ENCODE peak calls at places on chromosomes 13 and 19, in nine cellular contexts. One of them, this sample, is unnamed.

GRCh38 chr19:55197531-55197930 is 11.8 kb downstream of the PTPRH start:
- DNase-seq in NCI-H748 treated with DMSO at 0.1 percent for 48 hours: no peak
- DNase-seq in substantia nigra: no peak
- DNase-seq in COR-L47: no peak
- DNase-seq in activated gamma-delta T cell: no peak
- DNase-seq in DMS53: peak; percentile 49
- DNase-seq in iPS-NIHi11: no peak
- DNase-seq in C1 segment of cervical spinal cord: no peak
- DNase-seq in fibroblast of lung: no peak
- DNase-seq in this sample: no peak

GRCh38 chr13:73665279-73665678 is 468.9 kb downstream of the KLF12 start:
- DNase-seq in NCI-H748 treated with DMSO at 0.1 percent for 48 hours: no peak
- DNase-seq in substantia nigra: no peak
- DNase-seq in DMS53: no peak
- DNase-seq in iPS-NIHi11: no peak
- DNase-seq in COR-L47: no peak
- DNase-seq in C1 segment of cervical spinal cord: no peak
- DNase-seq in activated gamma-delta T cell: no peak
- DNase-seq in fibroblast of lung: no peak
- DNase-seq in this sample: peak; percentile 86

GRCh38 chr13:113557013-113557412 is 27.5 kb upstream of the TFDP1 start:
- DNase-seq in activated gamma-delta T cell: no peak
- DNase-seq in NCI-H748 treated with DMSO at 0.1 percent for 48 hours: no peak
- DNase-seq in iPS-NIHi11: no peak
- DNase-seq in COR-L47: no peak
- DNase-seq in C1 segment of cervical spinal cord: no peak
- DNase-seq in fibroblast of lung: no peak
- DNase-seq in DMS53: no peak
- DNase-seq in substantia nigra: no peak
- DNase-seq in this sample: no peak

GRCh38 chr13:21031594-21031993 is 29.8 kb downstream of the LATS2 start:
- DNase-seq in NCI-H748 treated with DMSO at 0.1 percent for 48 hours: no peak
- DNase-seq in fibroblast of lung: no peak
- DNase-seq in activated gamma-delta T cell: no peak
- DNase-seq in substantia nigra: no peak
- DNase-seq in DMS53: no peak
- DNase-seq in C1 segment of cervical spinal cord: no peak
- DNase-seq in iPS-NIHi11: no peak
- DNase-seq in COR-L47: no peak
- DNase-seq in this sample: no peak

GRCh38 chr19:28498404-28498976 is 714.5 kb downstream of the UQCRFS1 start:
- DNase-seq in substantia nigra: no peak
- DNase-seq in activated gamma-delta T cell: no peak
- DNase-seq in DMS53: no peak
- DNase-seq in iPS-NIHi11: no peak
- DNase-seq in NCI-H748 treated with DMSO at 0.1 percent for 48 hours: no peak
- DNase-seq in fibroblast of lung: peak; percentile 62
- DNase-seq in COR-L47: no peak
- DNase-seq in C1 segment of cervical spinal cord: no peak
- DNase-seq in this sample: no peak

GRCh38 chr19:30222428-30222873 is 149.7 kb upstream of the ZNF536 start:
- DNase-seq in iPS-NIHi11: peak; percentile 87
- DNase-seq in C1 segment of cervical spinal cord: no peak
- DNase-seq in NCI-H748 treated with DMSO at 0.1 percent for 48 hours: no peak
- DNase-seq in COR-L47: no peak
- DNase-seq in DMS53: no peak
- DNase-seq in fibroblast of lung: no peak
- DNase-seq in substantia nigra: peak; percentile 11
- DNase-seq in activated gamma-delta T cell: no peak
- DNase-seq in this sample: no peak

GRCh38 chr19:49214701-49215100 is 57.1 kb downstream of the TRPM4 start:
- DNase-seq in DMS53: no peak
- DNase-seq in fibroblast of lung: no peak
- DNase-seq in iPS-NIHi11: no peak
- DNase-seq in substantia nigra: no peak
- DNase-seq in activated gamma-delta T cell: no peak
- DNase-seq in C1 segment of cervical spinal cord: no peak
- DNase-seq in COR-L47: no peak
- DNase-seq in NCI-H748 treated with DMSO at 0.1 percent for 48 hours: no peak
- DNase-seq in this sample: no peak

GRCh38 chr13:110443633-110444225 is 117.8 kb downstream of the RAB20 start:
- DNase-seq in iPS-NIHi11: no peak
- DNase-seq in COR-L47: no peak
- DNase-seq in C1 segment of cervical spinal cord: no peak
- DNase-seq in activated gamma-delta T cell: no peak
- DNase-seq in fibroblast of lung: no peak
- DNase-seq in NCI-H748 treated with DMSO at 0.1 percent for 48 hours: no peak
- DNase-seq in substantia nigra: no peak
- DNase-seq in DMS53: no peak
- DNase-seq in this sample: no peak

GRCh38 chr19:12796146-12797071 is 5.1 kb downstream of the JUNB start:
- DNase-seq in C1 segment of cervical spinal cord: peak; percentile 59
- DNase-seq in substantia nigra: peak; percentile 62
- DNase-seq in iPS-NIHi11: peak; percentile 64
- DNase-seq in COR-L47: peak; percentile 82
- DNase-seq in activated gamma-delta T cell: no peak
- DNase-seq in DMS53: peak; percentile 86
- DNase-seq in NCI-H748 treated with DMSO at 0.1 percent for 48 hours: peak; percentile 54
- DNase-seq in fibroblast of lung: peak; percentile 73
- DNase-seq in this sample: peak; percentile 93

GRCh38 chr19:16180611-16181010 is 4.6 kb upstream of the FAM32A start:
- DNase-seq in C1 segment of cervical spinal cord: no peak
- DNase-seq in iPS-NIHi11: no peak
- DNase-seq in DMS53: no peak
- DNase-seq in COR-L47: no peak
- DNase-seq in NCI-H748 treated with DMSO at 0.1 percent for 48 hours: no peak
- DNase-seq in activated gamma-delta T cell: no peak
- DNase-seq in substantia nigra: no peak
- DNase-seq in fibroblast of lung: peak; percentile 84
- DNase-seq in this sample: no peak

GRCh38 chr19:57171551-57172081 is 4.3 kb upstream of the DUXA start:
- DNase-seq in C1 segment of cervical spinal cord: no peak
- DNase-seq in COR-L47: no peak
- DNase-seq in DMS53: peak; percentile 29
- DNase-seq in fibroblast of lung: peak; percentile 17
- DNase-seq in activated gamma-delta T cell: no peak
- DNase-seq in iPS-NIHi11: peak; percentile 39
- DNase-seq in NCI-H748 treated with DMSO at 0.1 percent for 48 hours: peak; percentile 20
- DNase-seq in substantia nigra: peak; percentile 45
- DNase-seq in this sample: peak; percentile 54

GRCh38 chr19:36169084-36169760 is 17.0 kb upstream of the COX7A1 start:
- DNase-seq in COR-L47: peak; percentile 84
- DNase-seq in activated gamma-delta T cell: no peak
- DNase-seq in iPS-NIHi11: no peak
- DNase-seq in fibroblast of lung: no peak
- DNase-seq in DMS53: peak; percentile 82
- DNase-seq in NCI-H748 treated with DMSO at 0.1 percent for 48 hours: peak; percentile 60
- DNase-seq in substantia nigra: no peak
- DNase-seq in C1 segment of cervical spinal cord: no peak
- DNase-seq in this sample: peak; percentile 65

GRCh38 chr19:48454150-48454730 is 1.1 kb upstream of the KCNJ14 start:
- DNase-seq in NCI-H748 treated with DMSO at 0.1 percent for 48 hours: no peak
- DNase-seq in DMS53: no peak
- DNase-seq in iPS-NIHi11: peak; percentile 23
- DNase-seq in activated gamma-delta T cell: no peak
- DNase-seq in substantia nigra: peak; percentile 28
- DNase-seq in C1 segment of cervical spinal cord: no peak
- DNase-seq in COR-L47: no peak
- DNase-seq in fibroblast of lung: no peak
- DNase-seq in this sample: no peak

GRCh38 chr13:49450105-49450819 is 6.2 kb downstream of the SETDB2 start:
- DNase-seq in iPS-NIHi11: no peak
- DNase-seq in COR-L47: no peak
- DNase-seq in DMS53: no peak
- DNase-seq in activated gamma-delta T cell: no peak
- DNase-seq in fibroblast of lung: no peak
- DNase-seq in C1 segment of cervical spinal cord: no peak
- DNase-seq in NCI-H748 treated with DMSO at 0.1 percent for 48 hours: no peak
- DNase-seq in substantia nigra: no peak
- DNase-seq in this sample: no peak

GRCh38 chr19:44847144-44848035 is 1.3 kb downstream of the NECTIN2 start:
- DNase-seq in DMS53: peak; percentile 78
- DNase-seq in COR-L47: peak; percentile 41
- DNase-seq in NCI-H748 treated with DMSO at 0.1 percent for 48 hours: peak; percentile 9
- DNase-seq in substantia nigra: peak; percentile 23
- DNase-seq in fibroblast of lung: peak; percentile 61
- DNase-seq in iPS-NIHi11: no peak
- DNase-seq in C1 segment of cervical spinal cord: no peak
- DNase-seq in activated gamma-delta T cell: no peak
- DNase-seq in this sample: peak; percentile 76

GRCh38 chr19:48918801-48919247 is 14.7 kb upstream of the DHDH start:
- DNase-seq in NCI-H748 treated with DMSO at 0.1 percent for 48 hours: no peak
- DNase-seq in DMS53: peak; percentile 54
- DNase-seq in C1 segment of cervical spinal cord: no peak
- DNase-seq in COR-L47: peak; percentile 3
- DNase-seq in fibroblast of lung: no peak
- DNase-seq in substantia nigra: no peak
- DNase-seq in iPS-NIHi11: peak; percentile 84
- DNase-seq in activated gamma-delta T cell: no peak
- DNase-seq in this sample: peak; percentile 33

GRCh38 chr13:20847298-20847697 is 55.2 kb downstream of the XPO4 start:
- DNase-seq in fibroblast of lung: peak; percentile 26
- DNase-seq in activated gamma-delta T cell: no peak
- DNase-seq in iPS-NIHi11: no peak
- DNase-seq in substantia nigra: no peak
- DNase-seq in C1 segment of cervical spinal cord: no peak
- DNase-seq in COR-L47: no peak
- DNase-seq in DMS53: no peak
- DNase-seq in NCI-H748 treated with DMSO at 0.1 percent for 48 hours: no peak
- DNase-seq in this sample: peak; percentile 63

GRCh38 chr13:32284927-32285632 is 30.1 kb downstream of the ZAR1L start:
- DNase-seq in COR-L47: no peak
- DNase-seq in DMS53: no peak
- DNase-seq in substantia nigra: no peak
- DNase-seq in activated gamma-delta T cell: no peak
- DNase-seq in fibroblast of lung: peak; percentile 91
- DNase-seq in C1 segment of cervical spinal cord: no peak
- DNase-seq in NCI-H748 treated with DMSO at 0.1 percent for 48 hours: no peak
- DNase-seq in iPS-NIHi11: peak; percentile 49
- DNase-seq in this sample: no peak

GRCh38 chr19:51799311-51799997 is 4.5 kb downstream of the FPR3 start:
- DNase-seq in fibroblast of lung: peak; percentile 97
- DNase-seq in NCI-H748 treated with DMSO at 0.1 percent for 48 hours: no peak
- DNase-seq in activated gamma-delta T cell: no peak
- DNase-seq in iPS-NIHi11: peak; percentile 14
- DNase-seq in DMS53: peak; percentile 47
- DNase-seq in COR-L47: no peak
- DNase-seq in C1 segment of cervical spinal cord: peak; percentile 39
- DNase-seq in substantia nigra: peak; percentile 63
- DNase-seq in this sample: peak; percentile 14

GRCh38 chr13:27559714-27560113 is 60.6 kb downstream of the LNX2 start:
- DNase-seq in fibroblast of lung: no peak
- DNase-seq in substantia nigra: no peak
- DNase-seq in NCI-H748 treated with DMSO at 0.1 percent for 48 hours: no peak
- DNase-seq in COR-L47: no peak
- DNase-seq in DMS53: no peak
- DNase-seq in C1 segment of cervical spinal cord: no peak
- DNase-seq in iPS-NIHi11: no peak
- DNase-seq in activated gamma-delta T cell: no peak
- DNase-seq in this sample: peak; percentile 12

GRCh38 chr13:99545979-99546378 is 44.7 kb downstream of the TM9SF2 start:
- DNase-seq in fibroblast of lung: no peak
- DNase-seq in substantia nigra: no peak
- DNase-seq in iPS-NIHi11: no peak
- DNase-seq in C1 segment of cervical spinal cord: no peak
- DNase-seq in activated gamma-delta T cell: no peak
- DNase-seq in DMS53: no peak
- DNase-seq in COR-L47: no peak
- DNase-seq in NCI-H748 treated with DMSO at 0.1 percent for 48 hours: no peak
- DNase-seq in this sample: no peak

GRCh38 chr13:24672141-24673132 is 7.8 kb upstream of the ATP12A start:
- DNase-seq in COR-L47: no peak
- DNase-seq in substantia nigra: no peak
- DNase-seq in NCI-H748 treated with DMSO at 0.1 percent for 48 hours: no peak
- DNase-seq in fibroblast of lung: no peak
- DNase-seq in activated gamma-delta T cell: no peak
- DNase-seq in iPS-NIHi11: no peak
- DNase-seq in DMS53: no peak
- DNase-seq in C1 segment of cervical spinal cord: no peak
- DNase-seq in this sample: no peak

GRCh38 chr19:47353307-47353712 is 4.2 kb downstream of the DHX34 start:
- DNase-seq in iPS-NIHi11: peak; percentile 30
- DNase-seq in COR-L47: no peak
- DNase-seq in NCI-H748 treated with DMSO at 0.1 percent for 48 hours: no peak
- DNase-seq in DMS53: peak; percentile 20
- DNase-seq in C1 segment of cervical spinal cord: no peak
- DNase-seq in substantia nigra: no peak
- DNase-seq in fibroblast of lung: no peak
- DNase-seq in activated gamma-delta T cell: no peak
- DNase-seq in this sample: no peak

GRCh38 chr19:50695251-50696064 is 24.1 kb downstream of the SHANK1 start:
- DNase-seq in C1 segment of cervical spinal cord: no peak
- DNase-seq in activated gamma-delta T cell: no peak
- DNase-seq in COR-L47: no peak
- DNase-seq in NCI-H748 treated with DMSO at 0.1 percent for 48 hours: peak; percentile 31
- DNase-seq in iPS-NIHi11: peak; percentile 95
- DNase-seq in substantia nigra: no peak
- DNase-seq in DMS53: no peak
- DNase-seq in fibroblast of lung: no peak
- DNase-seq in this sample: peak; percentile 44

GRCh38 chr13:98751397-98752110 is 918 bp downstream of the SLC15A1 start:
- DNase-seq in substantia nigra: no peak
- DNase-seq in NCI-H748 treated with DMSO at 0.1 percent for 48 hours: no peak
- DNase-seq in COR-L47: no peak
- DNase-seq in C1 segment of cervical spinal cord: no peak
- DNase-seq in fibroblast of lung: peak; percentile 33
- DNase-seq in activated gamma-delta T cell: no peak
- DNase-seq in DMS53: peak; percentile 25
- DNase-seq in iPS-NIHi11: peak; percentile 73
- DNase-seq in this sample: peak; percentile 41

GRCh38 chr19:15379996-15380647 is 535 bp upstream of the AKAP8 start:
- DNase-seq in COR-L47: peak; percentile 43
- DNase-seq in substantia nigra: peak; percentile 54
- DNase-seq in iPS-NIHi11: peak; percentile 73
- DNase-seq in C1 segment of cervical spinal cord: no peak
- DNase-seq in DMS53: peak; percentile 86
- DNase-seq in fibroblast of lung: peak; percentile 46
- DNase-seq in NCI-H748 treated with DMSO at 0.1 percent for 48 hours: no peak
- DNase-seq in activated gamma-delta T cell: no peak
- DNase-seq in this sample: peak; percentile 87

GRCh38 chr13:21850013-21851006 is 179.4 kb downstream of the FGF9 start:
- DNase-seq in iPS-NIHi11: no peak
- DNase-seq in fibroblast of lung: no peak
- DNase-seq in substantia nigra: no peak
- DNase-seq in NCI-H748 treated with DMSO at 0.1 percent for 48 hours: no peak
- DNase-seq in C1 segment of cervical spinal cord: no peak
- DNase-seq in COR-L47: no peak
- DNase-seq in DMS53: no peak
- DNase-seq in activated gamma-delta T cell: no peak
- DNase-seq in this sample: no peak

GRCh38 chr19:2888739-2889224 is 11.9 kb upstream of the ZNF57 start:
- DNase-seq in substantia nigra: no peak
- DNase-seq in activated gamma-delta T cell: no peak
- DNase-seq in NCI-H748 treated with DMSO at 0.1 percent for 48 hours: no peak
- DNase-seq in iPS-NIHi11: no peak
- DNase-seq in COR-L47: no peak
- DNase-seq in C1 segment of cervical spinal cord: no peak
- DNase-seq in DMS53: no peak
- DNase-seq in fibroblast of lung: peak; percentile 8
- DNase-seq in this sample: peak; percentile 82

GRCh38 chr19:38839816-38840582 is 8.4 kb upstream of the ECH1 start:
- DNase-seq in activated gamma-delta T cell: no peak
- DNase-seq in fibroblast of lung: peak; percentile 37
- DNase-seq in DMS53: peak; percentile 73
- DNase-seq in substantia nigra: no peak
- DNase-seq in C1 segment of cervical spinal cord: no peak
- DNase-seq in COR-L47: no peak
- DNase-seq in iPS-NIHi11: no peak
- DNase-seq in NCI-H748 treated with DMSO at 0.1 percent for 48 hours: no peak
- DNase-seq in this sample: no peak

GRCh38 chr19:6828306-6828697 is 55.8 kb downstream of the VAV1 start:
- DNase-seq in C1 segment of cervical spinal cord: no peak
- DNase-seq in COR-L47: no peak
- DNase-seq in DMS53: no peak
- DNase-seq in NCI-H748 treated with DMSO at 0.1 percent for 48 hours: no peak
- DNase-seq in iPS-NIHi11: peak; percentile 45
- DNase-seq in activated gamma-delta T cell: no peak
- DNase-seq in substantia nigra: no peak
- DNase-seq in fibroblast of lung: no peak
- DNase-seq in this sample: no peak

GRCh38 chr19:46385636-46386035 is 27.7 kb downstream of the CCDC8 start:
- DNase-seq in NCI-H748 treated with DMSO at 0.1 percent for 48 hours: no peak
- DNase-seq in DMS53: no peak
- DNase-seq in activated gamma-delta T cell: no peak
- DNase-seq in fibroblast of lung: no peak
- DNase-seq in COR-L47: no peak
- DNase-seq in C1 segment of cervical spinal cord: no peak
- DNase-seq in iPS-NIHi11: no peak
- DNase-seq in substantia nigra: no peak
- DNase-seq in this sample: no peak

This sample was measured in NCI-H69.